ENCODE peak calls at places on chromosomes 12 and 14, in five cellular contexts. Z is ovary, E is K562, R is tibial nerve, C is transverse colon. W is an unnamed sample.

GRCh38 chr14:68084256-68084655 is 264.7 kb downstream of the RAD51B start:
- DNase-seq in Z (no peak), E (peak), R (no peak), C (no peak), W (no peak)

GRCh38 chr14:68730367-68730766 is 62.5 kb downstream of the ZFP36L1 start:
- DNase-seq in Z (no peak), E (no peak), R (no peak), C (no peak), W (no peak)

GRCh38 chr14:105387530-105387922 is 10.8 kb upstream of the TEX22 start:
- DNase-seq in Z (no peak), E (no peak), R (no peak), C (no peak), W (no peak)

GRCh38 chr12:47903151-47903611 is 1.6 kb downstream of the VDR start:
- DNase-seq in Z (no peak), E (peak), R (no peak), C (peak), W (no peak)

GRCh38 chr12:6355491-6356373 is 13.9 kb upstream of the TNFRSF1A start:
- DNase-seq in Z (no peak), E (no peak), R (no peak), C (no peak), W (no peak)

GRCh38 chr12:131351319-131352028 is 359.4 kb upstream of the SFSWAP start:
- DNase-seq in Z (no peak), E (peak), R (no peak), C (no peak), W (no peak)

GRCh38 chr14:84584526-84584925 is 945.4 kb upstream of the FLRT2 start:
- DNase-seq in Z (no peak), E (no peak), R (no peak), C (no peak), W (no peak)

GRCh38 chr12:49565119-49565955 is 2.6 kb downstream of the MCRS1 start:
- DNase-seq in Z (no peak), E (no peak), R (no peak), C (no peak), W (no peak)

GRCh38 chr12:63815482-63815852 is 29.0 kb upstream of the SRGAP1 start:
- DNase-seq in Z (no peak), E (no peak), R (no peak), C (no peak), W (no peak)

GRCh38 chr14:78135450-78135891 is 34.7 kb upstream of the NRXN3 start:
- DNase-seq in Z (no peak), E (peak), R (no peak), C (no peak), W (no peak)

GRCh38 chr14:103308717-103309616 is 25.1 kb upstream of the EIF5 start:
- DNase-seq in Z (no peak), E (peak), R (no peak), C (no peak), W (no peak)

GRCh38 chr14:68612049-68612448 is 180.8 kb downstream of the ZFP36L1 start:
- DNase-seq in Z (no peak), E (no peak), R (no peak), C (no peak), W (no peak)

GRCh38 chr12:72547593-72547992 is 275.4 kb downstream of the TRHDE start:
- DNase-seq in Z (no peak), E (no peak), R (no peak), C (no peak), W (no peak)

GRCh38 chr12:14699923-14700322 is 3.5 kb upstream of the GUCY2C start:
- DNase-seq in Z (no peak), E (no peak), R (no peak), C (no peak), W (no peak)

GRCh38 chr12:128800606-128801005 is 23.2 kb downstream of the SLC15A4 start:
- DNase-seq in Z (no peak), E (no peak), R (no peak), C (no peak), W (no peak)

GRCh38 chr12:34403706-34404376 is 381.5 kb downstream of the ALG10 start:
- DNase-seq in Z (peak), E (no peak), R (peak), C (peak), W (peak)

GRCh38 chr12:6199531-6200265 is 502 bp upstream of the CD9 start:
- DNase-seq in Z (peak), E (no peak), R (no peak), C (peak), W (no peak)

GRCh38 chr14:59406454-59407245 is 58.5 kb downstream of the GPR135 start:
- DNase-seq in Z (peak), E (peak), R (no peak), C (no peak), W (no peak)

GRCh38 chr12:100741084-100741711 is 53.4 kb upstream of the ANO4 start:
- DNase-seq in Z (no peak), E (peak), R (no peak), C (no peak), W (no peak)

GRCh38 chr12:87813476-87814234 is 215.5 kb downstream of the C12orf50 start:
- DNase-seq in Z (no peak), E (no peak), R (no peak), C (no peak), W (no peak)

GRCh38 chr14:67557118-67557517 is 24.0 kb downstream of the PLEKHH1 start:
- DNase-seq in Z (no peak), E (no peak), R (no peak), C (no peak), W (no peak)

GRCh38 chr14:92551066-92551841 is 37.7 kb downstream of the RIN3 start:
- DNase-seq in Z (no peak), E (no peak), R (no peak), C (no peak), W (no peak)

GRCh38 chr14:50928002-50928635 is 16.2 kb downstream of the PYGL start:
- DNase-seq in Z (no peak), E (no peak), R (no peak), C (no peak), W (peak)

GRCh38 chr12:115160290-115161108 is 476.5 kb upstream of the TBX3 start:
- DNase-seq in Z (no peak), E (no peak), R (no peak), C (no peak), W (no peak)

GRCh38 chr12:103279444-103279843 is 216.3 kb downstream of the C12orf42 start:
- DNase-seq in Z (no peak), E (no peak), R (no peak), C (no peak), W (no peak)

GRCh38 chr14:24185015-24185414 is 3.6 kb downstream of the IPO4 start:
- DNase-seq in Z (no peak), E (no peak), R (no peak), C (no peak), W (no peak)

GRCh38 chr14:106460916-106461315 is 934.5 kb downstream of the TMEM121 start:
- DNase-seq in Z (no peak), E (no peak), R (no peak), C (no peak), W (no peak)

GRCh38 chr12:32997471-32997870 is 100.9 kb upstream of the PKP2 start:
- DNase-seq in Z (no peak), E (no peak), R (no peak), C (no peak), W (no peak)

GRCh38 chr14:60594077-60594476 is 55.2 kb downstream of the SIX1 start:
- DNase-seq in Z (no peak), E (no peak), R (no peak), C (no peak), W (no peak)

GRCh38 chr12:95859947-95860850 is 1.4 kb downstream of the SNRPF start:
- DNase-seq in Z (no peak), E (peak), R (no peak), C (no peak), W (no peak)

GRCh38 chr14:53022593-53022992 is 71.7 kb upstream of the FERMT2 start:
- DNase-seq in Z (no peak), E (no peak), R (no peak), C (no peak), W (no peak)

GRCh38 chr12:58288191-58288590 is 346.8 kb downstream of the ATP23 start:
- DNase-seq in Z (no peak), E (no peak), R (no peak), C (no peak), W (no peak)

GRCh38 chr12:27425306-27425705 is 21.2 kb upstream of the SMCO2 start:
- DNase-seq in Z (peak), E (no peak), R (no peak), C (no peak), W (no peak)

GRCh38 chr12:120314220-120314619 is 12.1 kb downstream of the SIRT4 start:
- DNase-seq in Z (no peak), E (peak), R (no peak), C (no peak), W (no peak)

GRCh38 chr12:106871477-106871876 is 84.2 kb upstream of the TMEM263 start:
- DNase-seq in Z (no peak), E (no peak), R (no peak), C (no peak), W (no peak)

GRCh38 chr12:113152196-113152834 is 2.8 kb downstream of the CFAP73 start:
- DNase-seq in Z (no peak), E (no peak), R (no peak), C (no peak), W (no peak)

GRCh38 chr12:77943466-77943865 is 112.8 kb downstream of the NAV3 start:
- DNase-seq in Z (no peak), E (no peak), R (no peak), C (no peak), W (no peak)
- H3K27ac ChIP-seq in Z (no peak), E (no peak), R (no peak), C (no peak), W (no peak)

DNA sequence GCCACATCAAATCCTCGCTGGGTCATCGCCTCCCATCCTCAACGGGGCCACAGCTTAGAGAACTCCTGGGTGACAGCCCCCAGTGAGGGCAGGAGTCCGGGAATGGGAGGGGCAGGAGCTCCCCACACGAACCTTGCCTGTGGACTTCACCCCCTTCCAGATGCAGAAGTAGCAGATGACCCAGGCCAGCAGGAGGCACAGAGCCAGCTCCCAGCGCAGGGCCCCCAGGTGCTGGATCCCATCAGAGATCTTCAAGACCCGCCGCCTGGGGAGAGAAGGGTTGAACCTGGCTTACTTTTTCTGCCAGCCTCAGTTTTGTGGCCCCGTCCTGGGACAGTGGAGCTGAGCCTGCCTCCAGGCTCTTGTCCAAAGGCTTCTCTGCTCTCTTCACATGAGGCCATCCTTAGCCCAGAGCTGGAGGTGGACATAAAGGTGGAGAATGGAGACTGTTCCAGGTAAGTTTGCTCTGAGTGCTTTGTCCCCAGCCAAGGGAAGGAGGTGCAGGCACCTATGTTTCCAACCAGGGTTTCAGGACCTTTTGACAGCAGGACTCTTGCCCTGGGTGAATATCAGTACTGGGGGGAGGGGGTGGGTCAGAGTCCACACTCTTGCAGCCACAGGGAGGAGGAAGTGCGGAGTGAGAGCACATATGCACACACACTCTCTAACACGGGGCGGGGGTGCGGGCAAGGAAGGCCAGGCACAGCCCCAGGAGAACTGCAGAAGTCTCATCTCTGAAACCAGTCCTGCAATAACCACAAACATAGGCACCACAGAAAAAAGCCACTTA is 23.3 kb upstream of the SLC6A12 start:
- DNase-seq in Z (no peak), E (no peak), R (no peak), C (peak), W (no peak)
- TF ChIP-seq EP300 in Z (no peak), E (no peak), R (no peak), C (no peak), W (no peak)

GRCh38 chr12:122889658-122890561 is 6.0 kb downstream of the VPS37B start:
- DNase-seq in Z (no peak), E (no peak), R (no peak), C (no peak), W (no peak)
- H3K27ac ChIP-seq in Z (no peak), E (no peak), R (peak), C (peak), W (peak)

GRCh38 chr12:80553316-80553715 is 109.3 kb downstream of the PTPRQ start:
- DNase-seq in Z (no peak), E (no peak), R (no peak), C (no peak), W (no peak)

GRCh38 chr12:80556566-80556965 is 112.5 kb downstream of the PTPRQ start:
- DNase-seq in Z (no peak), E (no peak), R (no peak), C (no peak), W (no peak)

GRCh38 chr12:80551897-80552296 is 107.9 kb downstream of the PTPRQ start:
- DNase-seq in Z (no peak), E (no peak), R (no peak), C (no peak), W (no peak)
- TF ChIP-seq EP300 in Z (no peak), E (no peak), R (no peak), C (no peak), W (no peak)